ENCODE peak calls at places on chromosomes 3 and 15, in eight cellular contexts. E, Z, C, V, J, A, K and W are unnamed samples.

GRCh38 chr15:94042163-94042954 is 189.0 kb upstream of the MCTP2 start:
- DNase-seq in Z (peak), A (peak), V (no peak), C (no peak), J (peak), E (no peak), K (no peak), W (no peak)

GRCh38 chr3:198079771-198080520 is 119.9 kb downstream of the LMLN start:
- DNase-seq in E (no peak), Z (peak), C (peak), V (peak), A (peak), K (no peak), J (peak), W (no peak)

GRCh38 chr15:29795610-29796009 is 26.7 kb downstream of the TJP1 start:
- DNase-seq in J (no peak), E (no peak), K (no peak), Z (no peak), C (no peak), V (no peak), A (no peak), W (no peak)

GRCh38 chr3:69751118-69751517 is 11.9 kb downstream of the MITF start:
- DNase-seq in E (no peak), K (no peak), A (no peak), V (no peak), C (no peak), Z (no peak), J (no peak), W (no peak)

GRCh38 chr3:11143476-11143875 is 10.8 kb upstream of the HRH1 start:
- DNase-seq in C (no peak), E (no peak), K (no peak), A (peak), J (peak), V (no peak), Z (no peak), W (no peak)

GRCh38 chr3:125045965-125046364 is 9.8 kb downstream of the HEG1 start:
- DNase-seq in K (no peak), J (peak), E (no peak), V (no peak), A (peak), C (no peak), Z (peak), W (no peak)

GRCh38 chr3:39978293-39978692 is 168.9 kb downstream of the MYRIP start:
- DNase-seq in E (no peak), A (no peak), J (no peak), K (no peak), Z (no peak), V (no peak), C (no peak), W (no peak)

GRCh38 chr15:31498756-31499155 is 172.1 kb downstream of the KLF13 start:
- DNase-seq in V (no peak), E (no peak), A (no peak), J (no peak), C (no peak), Z (no peak), K (no peak), W (no peak)

GRCh38 chr15:34708422-34708821 is 46.4 kb downstream of the GJD2 start:
- DNase-seq in K (no peak), A (peak), V (no peak), J (peak), C (no peak), E (no peak), Z (peak), W (no peak)

GRCh38 chr15:39756806-39757522 is 25.7 kb downstream of the FSIP1 start:
- DNase-seq in E (no peak), C (no peak), V (no peak), A (peak), Z (peak), K (no peak), J (peak), W (no peak)

GRCh38 chr3:129837057-129837631 is 56.4 kb downstream of the TMCC1 start:
- DNase-seq in V (no peak), C (no peak), K (no peak), J (peak), Z (peak), A (peak), E (no peak), W (no peak)

GRCh38 chr3:149371001-149371722 is 6.3 kb downstream of the TM4SF1 start:
- DNase-seq in C (no peak), E (no peak), Z (peak), J (peak), K (no peak), V (no peak), A (peak), W (no peak)

GRCh38 chr15:39130556-39131379 is 450.1 kb upstream of the THBS1 start:
- DNase-seq in J (no peak), C (no peak), A (peak), K (no peak), E (no peak), Z (no peak), V (no peak), W (no peak)

GRCh38 chr3:160291909-160292299 is 66.7 kb downstream of the C3orf80 start:
- DNase-seq in C (no peak), V (no peak), Z (no peak), A (no peak), J (no peak), K (no peak), E (no peak), W (no peak)

GRCh38 chr15:95843241-95843851 is 487.2 kb upstream of the NR2F2 start:
- DNase-seq in K (no peak), E (no peak), V (peak), C (no peak), A (no peak), J (peak), Z (no peak), W (no peak)

GRCh38 chr3:183815951-183816475 is 9.4 kb downstream of the MAP6D1 start:
- DNase-seq in E (no peak), K (no peak), V (no peak), J (no peak), A (no peak), C (no peak), Z (no peak), W (no peak)

GRCh38 chr3:149646181-149646766 is 11.6 kb downstream of the WWTR1 start:
- DNase-seq in J (peak), A (peak), C (no peak), Z (peak), E (no peak), K (no peak), V (no peak), W (no peak)

GRCh38 chr15:100925480-100925879 is 6.3 kb downstream of the LRRK1 start:
- DNase-seq in Z (no peak), A (no peak), V (no peak), C (no peak), E (no peak), J (no peak), K (no peak), W (no peak)

GRCh38 chr3:22937536-22937935 is 265.6 kb upstream of the UBE2E2 start:
- DNase-seq in A (peak), V (no peak), K (no peak), C (no peak), J (no peak), Z (no peak), E (no peak), W (no peak)

GRCh38 chr3:136512391-136512790 is 239.8 kb downstream of the STAG1 start:
- DNase-seq in Z (no peak), C (no peak), A (peak), J (peak), E (no peak), K (no peak), V (no peak), W (no peak)

GRCh38 chr3:59006791-59007517 is 42.9 kb downstream of the CFAP20DC start:
- DNase-seq in Z (peak), J (peak), A (peak), E (no peak), K (no peak), C (no peak), V (no peak), W (no peak)

GRCh38 chr15:65916664-65917406 is 47.5 kb downstream of the RAB11A start:
- DNase-seq in Z (peak), K (peak), J (peak), A (peak), C (peak), E (peak), V (peak), W (no peak)

GRCh38 chr3:38003371-38003816 is 12.8 kb downstream of the VILL start:
- DNase-seq in V (peak), A (peak), C (peak), Z (peak), J (peak), E (peak), K (peak), W (peak)

GRCh38 chr15:101723161-101723873 is 956 bp downstream of the TARS3 start:
- DNase-seq in J (peak), K (no peak), V (no peak), Z (peak), A (peak), E (no peak), C (no peak), W (no peak)

GRCh38 chr3:46110701-46111493 is 83.6 kb upstream of the XCR1 start:
- DNase-seq in C (no peak), Z (peak), E (no peak), J (peak), K (no peak), V (no peak), A (peak), W (no peak)

GRCh38 chr3:156816794-156817741 is 9.1 kb upstream of the LEKR1 start:
- DNase-seq in C (peak), J (peak), E (peak), K (peak), A (peak), Z (peak), V (peak), W (peak)

DNA sequence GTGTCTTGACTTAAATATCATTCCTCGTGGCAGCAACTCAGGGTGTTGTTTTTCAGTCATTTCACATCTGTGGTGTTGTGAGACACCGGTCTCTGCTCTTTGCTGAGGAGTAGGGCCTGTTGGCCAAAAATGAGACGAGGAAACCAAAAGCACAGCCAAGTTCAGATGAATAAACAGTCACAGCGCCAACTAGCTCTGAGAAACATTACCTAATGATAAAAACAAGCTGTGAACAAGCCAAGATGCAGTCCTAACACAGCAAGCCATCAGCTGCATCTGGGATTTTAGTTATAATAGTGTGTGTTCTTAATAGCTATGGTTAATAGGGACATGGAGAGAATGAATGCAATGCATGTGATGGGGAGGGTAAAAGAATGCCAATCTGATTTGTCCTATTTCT is 843.4 kb upstream of the DPPA4 start:
- DNase-seq in C (no peak), V (no peak), J (peak), Z (no peak), E (no peak), K (no peak), A (peak), W (no peak)
- TF ChIP-seq CTCF in C (no peak), V (no peak), J (no peak), Z (no peak), E (no peak), K (no peak), A (no peak), W (no peak)

DNA sequence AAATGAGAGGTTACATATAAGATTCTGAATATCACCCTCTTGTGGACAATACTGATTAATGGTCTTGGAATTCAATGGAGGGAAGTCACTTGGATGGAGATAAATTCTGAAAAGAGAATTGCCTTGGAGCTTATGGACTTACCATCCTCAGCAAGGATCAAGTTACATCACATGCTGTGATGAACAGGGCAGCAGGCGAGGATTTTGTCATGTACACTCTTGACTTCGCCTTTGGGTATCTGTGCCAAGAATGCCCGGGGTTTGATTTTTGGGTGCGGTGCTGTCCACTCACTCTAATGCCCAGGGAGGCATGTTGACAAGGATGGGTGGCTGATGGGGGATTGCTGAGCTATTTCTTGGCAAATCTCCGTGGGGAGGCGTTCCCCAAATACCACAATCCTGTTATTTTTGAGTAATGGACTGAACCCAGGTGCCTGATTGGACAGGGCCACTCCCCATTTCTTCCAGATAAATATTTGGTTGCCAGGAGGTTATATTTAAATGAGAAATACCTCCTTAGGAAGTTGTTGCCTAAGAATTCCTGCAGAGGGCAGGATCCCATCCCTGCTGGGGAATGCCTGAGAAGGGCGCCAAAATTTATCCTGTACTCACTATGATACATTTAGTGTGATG is 96.3 kb downstream of the TPRG1 start:
- DNase-seq in K (no peak), C (no peak), E (no peak), A (no peak), Z (peak), J (peak), V (no peak), W (no peak)
- TF ChIP-seq CTCF in K (no peak), C (no peak), E (peak), A (peak), Z (peak), J (peak), V (peak), W (no peak)

GRCh38 chr3:28905798-28906197 is 375.1 kb upstream of the RBMS3 start:
- DNase-seq in J (no peak), A (no peak), Z (no peak), V (no peak), K (no peak), C (no peak), E (no peak), W (no peak)
- TF ChIP-seq CTCF in J (no peak), A (no peak), Z (no peak), V (no peak), K (no peak), C (no peak), E (no peak), W (no peak)

GRCh38 chr3:17850448-17850847 is 108.0 kb upstream of the TBC1D5 start:
- DNase-seq in C (no peak), E (no peak), A (no peak), J (peak), V (no peak), K (no peak), Z (peak), W (no peak)
- TF ChIP-seq CTCF in C (no peak), E (no peak), A (no peak), J (no peak), V (no peak), K (no peak), Z (no peak), W (no peak)

GRCh38 chr3:54917172-54917571 is 10.7 kb downstream of the LRTM1 start:
- DNase-seq in C (no peak), J (peak), E (no peak), A (peak), Z (no peak), V (no peak), K (no peak), W (no peak)
- TF ChIP-seq CTCF in C (no peak), J (no peak), E (no peak), A (no peak), Z (no peak), V (no peak), K (no peak), W (no peak)

GRCh38 chr15:80444680-80445251 is 40.6 kb downstream of the ARNT2 start:
- DNase-seq in E (no peak), V (no peak), J (no peak), K (no peak), C (no peak), Z (no peak), A (no peak), W (no peak)
- TF ChIP-seq CTCF in E (no peak), V (no peak), J (no peak), K (no peak), C (no peak), Z (no peak), A (no peak), W (no peak)

GRCh38 chr3:194640829-194641228 is 7.6 kb upstream of the TMEM44 start:
- DNase-seq in J (peak), V (peak), A (peak), E (no peak), K (no peak), C (peak), Z (peak), W (no peak)
- TF ChIP-seq CTCF in J (peak), V (peak), A (peak), E (peak), K (no peak), C (peak), Z (no peak), W (no peak)

DNA sequence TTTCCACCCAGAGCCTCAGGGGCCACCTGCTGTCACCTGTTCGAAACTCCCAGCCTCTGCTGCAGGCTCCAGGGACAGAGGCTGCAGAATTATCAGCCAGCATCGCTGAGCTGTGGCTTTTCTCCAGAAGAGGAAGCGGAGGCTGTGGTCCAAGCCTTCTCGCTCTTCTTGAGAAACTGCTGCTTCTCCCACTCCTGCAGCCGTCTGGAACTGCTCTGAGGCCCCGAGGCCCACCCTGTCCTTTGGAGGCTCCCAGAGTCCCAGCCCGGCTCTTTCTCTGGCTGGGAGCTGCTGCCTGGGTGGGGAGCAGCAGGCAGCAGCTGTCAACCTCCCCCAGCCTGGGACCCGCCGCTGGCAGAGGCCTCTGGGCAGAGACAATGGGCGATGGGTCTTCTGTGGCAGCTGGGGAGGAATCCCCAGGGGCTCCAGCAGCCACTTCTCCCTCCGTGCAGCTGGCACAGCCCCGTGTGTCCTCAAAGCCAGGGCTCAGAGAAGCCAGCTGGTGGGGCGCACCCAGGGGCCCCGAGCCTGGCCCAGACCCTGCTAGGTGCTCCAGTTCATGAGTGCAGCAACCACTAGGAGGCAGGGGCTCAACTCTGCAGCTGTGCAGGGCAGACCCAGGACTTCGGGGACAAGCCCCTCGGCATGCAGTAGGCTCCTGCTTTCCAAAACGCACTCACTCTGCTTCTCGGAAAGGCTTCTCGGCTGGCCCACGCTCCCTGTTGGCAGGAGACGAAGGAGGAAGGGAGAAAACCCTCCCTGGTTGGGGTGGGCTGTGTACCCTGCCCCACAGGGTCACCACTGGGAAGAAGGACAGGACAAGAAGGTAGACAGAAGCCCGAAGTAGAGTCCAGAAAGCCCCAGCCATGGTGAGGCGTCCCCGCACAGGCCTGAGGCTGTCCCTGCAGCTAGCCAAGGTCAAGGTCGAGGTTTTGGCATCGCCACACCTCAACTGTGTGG is 49.9 kb upstream of the FURIN start:
- DNase-seq in C (peak), V (no peak), E (peak), A (no peak), K (no peak), Z (no peak), J (no peak), W (no peak)
- TF ChIP-seq CTCF in C (peak), V (no peak), E (peak), A (no peak), K (no peak), Z (no peak), J (no peak), W (no peak)